ENCODE peak calls at places on chromosomes 4 and X, in six cellular contexts. J is Peyer's patch, V is transverse colon, R is ovary, Z is uterus, B is vagina. H is an unnamed sample.

GRCh38 chr4:151688003-151688784 is 72.6 kb downstream of the GATB start:
- DNase-seq in Z (no peak), V (no peak), R (no peak), B (no peak), J (no peak), H (no peak)

GRCh38 chr4:165070560-165070959 is 16.9 kb downstream of the TRIM75 start:
- DNase-seq in R (no peak), V (no peak), B (no peak), J (no peak), Z (no peak), H (no peak)

GRCh38 chrX:129116651-129117050 is 406.6 kb downstream of the SMARCA1 start:
- DNase-seq in R (no peak), B (no peak), V (no peak), Z (no peak), J (no peak), H (no peak)

GRCh38 chr4:97370581-97370980 is 772.7 kb downstream of the STPG2 start:
- DNase-seq in J (no peak), R (no peak), B (no peak), V (no peak), Z (no peak), H (no peak)

GRCh38 chr4:7206385-7206784 is 14.0 kb downstream of the SORCS2 start:
- DNase-seq in R (peak; percentile 68), J (no peak), Z (peak; percentile 72), B (no peak), V (no peak), H (no peak)

GRCh38 chrX:48514126-48514806 is 5.5 kb downstream of the PORCN start:
- DNase-seq in J (no peak), Z (no peak), R (no peak), V (no peak), B (no peak), H (no peak)

GRCh38 chr4:145820407-145820806 is 118.2 kb downstream of the ZNF827 start:
- DNase-seq in V (no peak), J (no peak), R (no peak), Z (no peak), B (no peak), H (no peak)

GRCh38 chrX:150616179-150616862 is 47.9 kb downstream of the MTM1 start:
- DNase-seq in V (no peak), B (no peak), Z (no peak), J (no peak), R (no peak), H (no peak)

GRCh38 chr4:48830706-48831531 is at the start of gene OCIAD1:
- DNase-seq in Z (peak; percentile 95), V (peak; percentile 98), B (peak; percentile 98), R (peak; percentile 93), J (peak; percentile 97), H (peak; percentile 99)

GRCh38 chr4:170037481-170037880 is 11.3 kb upstream of the MFAP3L start:
- DNase-seq in R (no peak), Z (no peak), J (no peak), V (no peak), B (no peak), H (no peak)

GRCh38 chr4:37528161-37528560 is 158.0 kb downstream of the RELL1 start:
- DNase-seq in J (no peak), R (no peak), V (no peak), Z (no peak), B (no peak), H (peak; percentile 24)

GRCh38 chrX:46582325-46582724 is 8.8 kb downstream of the CHST7 start:
- DNase-seq in V (no peak), Z (no peak), R (no peak), J (no peak), B (no peak), H (no peak)

GRCh38 chrX:68659385-68659784 is 11.9 kb downstream of the STARD8 start:
- DNase-seq in V (no peak), B (no peak), Z (no peak), J (no peak), R (no peak), H (no peak)

GRCh38 chr4:109735566-109736454 is 5.9 kb upstream of the PLA2G12A start:
- DNase-seq in Z (no peak), B (no peak), V (peak; percentile 31), J (no peak), R (no peak), H (no peak)

GRCh38 chr4:97013309-97014106 is 1129.8 kb downstream of the STPG2 start:
- DNase-seq in R (no peak), V (no peak), J (no peak), Z (no peak), B (no peak), H (no peak)

GRCh38 chrX:25207803-25208202 is 192.0 kb upstream of the ARX start:
- DNase-seq in V (no peak), Z (no peak), B (no peak), J (no peak), R (no peak), H (no peak)

GRCh38 chr4:76748649-76749048 is 149.3 kb downstream of the SOWAHB start:
- DNase-seq in J (no peak), V (peak; percentile 63), R (no peak), B (no peak), Z (no peak), H (peak; percentile 52)

GRCh38 chr4:73520821-73521220 is 39.3 kb downstream of the AFM start:
- DNase-seq in B (no peak), R (no peak), J (no peak), V (no peak), Z (no peak), H (no peak)

GRCh38 chr4:22385615-22386014 is 130.3 kb downstream of the ADGRA3 start:
- DNase-seq in J (no peak), B (no peak), Z (no peak), V (no peak), R (no peak), H (peak; percentile 28)

GRCh38 chr4:41795796-41796195 is 47.3 kb upstream of the PHOX2B start:
- DNase-seq in R (no peak), J (no peak), V (no peak), B (no peak), Z (no peak), H (no peak)

GRCh38 chrX:103774070-103774642 is 2.5 kb upstream of the PLP1 start:
- DNase-seq in V (no peak), J (no peak), B (no peak), Z (no peak), R (no peak), H (peak; percentile 12)

GRCh38 chr4:98480535-98480934 is 177.9 kb downstream of the TSPAN5 start:
- DNase-seq in J (no peak), Z (no peak), V (no peak), R (no peak), B (no peak), H (no peak)

DNA sequence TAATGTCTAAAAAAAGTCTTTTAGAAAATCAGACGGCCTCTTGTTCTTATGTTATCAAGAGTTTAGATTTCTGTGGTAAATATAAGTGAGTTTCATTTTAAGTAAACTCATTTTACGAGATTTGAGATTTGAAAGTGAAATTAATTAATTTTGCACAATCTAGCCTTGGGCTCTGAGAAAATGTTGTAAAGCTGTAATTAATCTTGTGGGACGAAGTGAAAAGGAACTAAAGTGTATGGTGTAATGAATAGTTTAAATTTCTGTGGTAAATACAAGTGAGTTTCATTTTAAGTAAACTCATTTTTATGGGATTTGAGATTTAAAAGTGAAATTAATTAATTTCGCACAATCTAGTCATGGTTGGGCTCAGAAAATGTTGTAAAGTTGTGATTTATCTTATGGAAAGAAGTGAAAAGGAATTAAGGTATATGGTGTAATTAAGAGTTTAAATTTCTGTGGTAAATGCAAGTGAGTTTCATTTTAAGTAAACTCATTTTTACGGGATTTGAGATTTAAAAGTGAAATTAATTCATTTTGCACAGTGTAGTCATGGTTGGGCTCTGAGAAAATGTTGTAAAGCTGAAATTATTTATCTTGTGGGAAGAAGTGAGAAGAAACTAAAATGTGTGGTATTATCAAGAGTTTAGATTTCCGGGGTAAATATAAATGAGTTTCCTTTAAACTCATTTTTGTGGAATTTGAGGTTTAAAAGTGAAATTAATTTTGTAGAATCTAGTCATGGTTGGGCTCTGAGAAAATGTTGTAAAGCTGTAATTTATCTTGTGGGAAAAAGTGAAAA is 1.6 kb downstream of the SCML1 start:
- DNase-seq in Z (no peak), V (no peak), R (no peak), J (no peak), B (no peak), H (no peak)
- H3K27ac ChIP-seq in Z (peak overlapping the region; percentile 89), V (peak overlapping the region; percentile 92), R (no peak overlapping the region), J (peak overlapping the region; percentile 44), B (peak overlapping the region; percentile 89), H (peak overlapping the region; percentile 88)

DNA sequence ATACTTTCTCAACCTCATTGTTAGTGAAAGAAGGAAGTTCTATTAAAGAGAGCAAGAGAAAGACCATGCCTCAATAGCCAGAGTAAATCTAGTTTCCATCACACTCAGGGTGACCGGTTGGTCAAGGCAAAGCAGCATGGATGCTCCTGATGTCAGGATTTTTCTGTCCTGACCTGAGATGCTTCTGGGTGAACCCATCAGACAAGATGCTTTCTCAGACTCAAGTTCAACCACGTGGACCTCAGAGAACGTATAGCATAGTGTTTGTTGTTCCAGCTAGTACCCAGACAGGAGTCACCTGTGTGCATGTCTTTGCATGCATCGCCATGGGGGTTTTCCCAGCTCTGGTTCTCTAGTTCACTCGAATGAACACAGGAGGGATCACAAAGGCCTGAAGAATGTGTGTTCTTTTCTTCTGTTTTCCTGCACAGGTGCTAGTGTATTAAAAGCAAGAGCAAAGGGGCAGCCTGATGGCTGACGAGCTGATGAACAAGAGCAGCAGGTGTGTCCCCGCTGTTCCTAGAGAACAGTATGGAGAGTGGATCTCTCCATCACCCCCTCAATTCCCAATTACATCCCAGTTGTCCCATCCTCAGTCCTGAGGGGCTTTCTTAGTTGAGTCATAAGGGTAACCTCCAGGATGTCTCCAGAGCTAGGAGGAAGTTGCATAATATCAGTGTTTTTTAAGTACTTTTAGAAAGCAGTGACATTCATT is 110.5 kb upstream of the ENPP6 start:
- DNase-seq in B (no peak), R (no peak), V (no peak), J (peak; percentile 68), Z (no peak), H (peak; percentile 77)
- TF ChIP-seq POLR2A in B (no peak), R (no peak), V (no peak), J (no peak), Z (no peak), H (no peak)

DNA sequence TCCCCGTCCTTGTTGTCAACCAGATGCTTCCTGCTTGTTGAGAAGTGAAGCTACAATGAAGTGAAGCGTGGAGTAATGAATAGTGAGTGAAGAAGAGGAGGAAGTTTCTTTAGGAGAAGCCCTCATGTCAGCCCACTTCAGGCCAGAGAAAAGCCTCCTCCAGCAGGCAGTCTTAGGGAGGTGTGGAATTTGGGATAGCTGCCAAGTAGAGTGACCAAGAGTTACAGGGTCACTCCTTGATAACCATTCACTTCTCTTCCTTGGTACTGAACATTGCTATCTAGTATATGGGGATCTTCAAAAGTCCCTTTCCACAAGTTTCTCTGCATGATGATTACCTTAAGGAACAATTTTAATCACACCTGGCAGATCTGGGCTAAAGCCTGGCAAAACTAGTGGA is 53.3 kb downstream of the IGSF1 start:
- DNase-seq in J (no peak), B (no peak), R (no peak), Z (no peak), V (no peak), H (no peak)
- H3K4me3 ChIP-seq in J (no peak overlapping the region), B (no peak overlapping the region), R (no peak overlapping the region), Z (no peak overlapping the region), V (no peak overlapping the region), H (no peak overlapping the region)

DNA sequence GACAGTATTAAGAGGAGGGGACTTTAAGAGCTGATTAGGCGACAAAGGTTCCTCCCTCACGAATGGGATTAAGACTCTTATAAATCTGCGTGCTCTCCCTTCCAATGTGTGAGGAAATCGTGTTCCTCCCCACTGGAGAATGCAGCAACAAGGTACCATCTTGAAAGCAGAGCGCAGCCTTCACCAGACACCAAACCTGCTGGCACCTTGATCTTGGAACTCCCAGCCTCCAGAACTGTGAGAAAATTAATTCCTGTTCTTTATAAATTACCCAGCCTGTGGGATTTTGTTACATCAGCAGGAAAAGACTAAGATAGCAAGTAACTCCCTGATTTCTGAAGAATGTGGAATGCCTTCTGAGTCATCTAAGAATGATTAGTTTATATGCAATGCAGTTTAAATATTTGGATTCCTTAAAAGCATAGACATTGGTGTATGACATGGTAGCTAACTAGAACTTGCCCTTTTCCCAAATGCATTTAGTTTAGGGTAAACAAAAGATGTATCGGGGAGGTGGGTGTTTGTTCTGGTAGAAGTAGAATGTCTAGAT is 86.1 kb downstream of the USP46 start:
- DNase-seq in R (no peak), B (no peak), V (no peak), J (no peak), Z (no peak), H (no peak)
- H3K27ac ChIP-seq in R (no peak overlapping the region), B (no peak overlapping the region), V (no peak overlapping the region), J (no peak overlapping the region), Z (no peak overlapping the region), H (no peak overlapping the region)